ENCODE peak calls at places on chromosomes 1 and 21, in four cellular contexts. U, F, N and I are unnamed samples.

GRCh38 chr21:46646541-46647154 is 11.2 kb downstream of the PRMT2 start:
- DNase-seq in U (no peak), N (no peak), F (no peak), I (no peak)

GRCh38 chr1:32817815-32818786 is 648 bp downstream of the S100PBP start:
- DNase-seq in U (peak), N (no peak), F (peak), I (peak)

GRCh38 chr1:86739901-86740507 is 35.6 kb downstream of the SH3GLB1 start:
- DNase-seq in F (no peak), N (peak), U (no peak), I (no peak)

GRCh38 chr1:67429011-67429527 is 1.1 kb downstream of the SERBP1 start:
- DNase-seq in N (no peak), F (no peak), U (peak), I (peak)

GRCh38 chr21:22961248-22961647 is 1963.0 kb downstream of the NCAM2 start:
- DNase-seq in U (no peak), F (no peak), N (no peak), I (no peak)

GRCh38 chr1:150973258-150973825 is 1.3 kb downstream of the CERS2 start:
- DNase-seq in F (peak), U (no peak), N (no peak), I (no peak)

GRCh38 chr21:35198004-35198403 is 148.9 kb upstream of the RUNX1 start:
- DNase-seq in U (no peak), F (no peak), N (no peak), I (no peak)

GRCh38 chr1:163231385-163231784 is 28.7 kb upstream of the RGS5 start:
- DNase-seq in F (no peak), U (no peak), N (no peak), I (no peak)

GRCh38 chr1:182119631-182120030 is 58.1 kb upstream of the ZNF648 start:
- DNase-seq in F (no peak), U (no peak), N (no peak), I (no peak)

GRCh38 chr1:240415532-240415931 is 196.4 kb downstream of the GREM2 start:
- DNase-seq in N (no peak), F (no peak), U (no peak), I (no peak)

GRCh38 chr1:2583871-2584341 is 2.7 kb upstream of the PRXL2B start:
- DNase-seq in N (no peak), F (no peak), U (no peak), I (peak)

GRCh38 chr1:97758589-97759057 is 162.2 kb downstream of the DPYD start:
- DNase-seq in N (no peak), F (no peak), U (no peak), I (no peak)

GRCh38 chr1:226882631-226883409 is 12.4 kb downstream of the PSEN2 start:
- DNase-seq in F (peak), U (no peak), N (peak), I (no peak)

GRCh38 chr1:170326221-170326620 is 180.5 kb downstream of the NTMT2 start:
- DNase-seq in U (no peak), N (no peak), F (no peak), I (no peak)

GRCh38 chr1:1910033-1910465 is 5.0 kb upstream of the CALML6 start:
- DNase-seq in N (no peak), U (no peak), F (no peak), I (no peak)

GRCh38 chr1:153291514-153291913 is 21.2 kb downstream of the PGLYRP3 start:
- DNase-seq in N (peak), F (no peak), U (no peak), I (no peak)

GRCh38 chr1:160046494-160047115 is 14.8 kb upstream of the PIGM start:
- DNase-seq in N (no peak), F (no peak), U (peak), I (no peak)

GRCh38 chr1:208043690-208044089 is 132.8 kb upstream of the CD34 start:
- DNase-seq in N (no peak), F (no peak), U (no peak), I (no peak)

GRCh38 chr1:208291923-208292711 is 47.9 kb upstream of the PLXNA2 start:
- DNase-seq in U (no peak), N (no peak), F (no peak), I (no peak)

GRCh38 chr21:34874689-34875513 is 174.2 kb downstream of the RUNX1 start:
- DNase-seq in F (no peak), N (no peak), U (no peak), I (no peak)

GRCh38 chr1:38536089-38536488 is 323.5 kb downstream of the RRAGC start:
- DNase-seq in F (no peak), U (no peak), N (no peak), I (no peak)

GRCh38 chr1:244865028-244865371 is 657 bp upstream of the HNRNPU start:
- DNase-seq in N (no peak), F (no peak), U (no peak), I (no peak)

GRCh38 chr1:206787956-206788355 is 15.7 kb upstream of the IL10 start:
- DNase-seq in N (no peak), F (no peak), U (no peak), I (no peak)

GRCh38 chr21:44982558-44983244 is 42.9 kb downstream of the SLX9 start:
- DNase-seq in F (no peak), U (no peak), N (no peak), I (no peak)

GRCh38 chr1:92484472-92485373 is 2.0 kb downstream of the GFI1 start:
- DNase-seq in F (peak), N (no peak), U (peak), I (no peak)

GRCh38 chr1:188665477-188665876 is 1812.2 kb downstream of the BRINP3 start:
- DNase-seq in F (no peak), N (no peak), U (no peak), I (no peak)

GRCh38 chr1:241802849-241803248 is 45.2 kb upstream of the EXO1 start:
- DNase-seq in F (no peak), U (no peak), N (no peak), I (no peak)

GRCh38 chr1:91555074-91555730 is 54.6 kb downstream of the CDC7 start:
- DNase-seq in U (no peak), F (no peak), N (no peak), I (no peak)

GRCh38 chr1:19453843-19454242 is 31.5 kb downstream of the CAPZB start:
- DNase-seq in U (no peak), F (no peak), N (no peak), I (no peak)

DNA sequence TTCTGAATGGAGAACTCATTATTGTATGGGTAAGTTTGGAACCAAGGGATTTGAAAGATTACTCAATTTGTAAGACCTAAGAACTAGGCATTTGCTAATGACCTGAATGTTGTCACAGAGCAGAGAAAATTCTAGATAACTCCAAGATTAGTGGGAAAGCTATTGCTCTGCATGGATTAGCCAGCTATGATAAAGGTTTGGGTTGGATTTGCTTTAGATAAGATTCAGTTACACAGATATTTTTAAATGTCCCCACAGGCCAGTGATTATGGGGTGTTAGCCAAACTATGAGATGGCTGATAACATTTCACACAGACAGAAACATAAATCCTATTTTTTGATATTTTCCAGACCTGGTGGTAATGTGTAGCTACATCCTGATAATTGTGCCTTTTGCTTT is 88.2 kb downstream of the NTPCR start:
- DNase-seq in N (no peak), U (no peak), F (no peak), I (no peak)
- TF ChIP-seq SPI1 in N (no peak), U (no peak), F (no peak), I (no peak)

DNA sequence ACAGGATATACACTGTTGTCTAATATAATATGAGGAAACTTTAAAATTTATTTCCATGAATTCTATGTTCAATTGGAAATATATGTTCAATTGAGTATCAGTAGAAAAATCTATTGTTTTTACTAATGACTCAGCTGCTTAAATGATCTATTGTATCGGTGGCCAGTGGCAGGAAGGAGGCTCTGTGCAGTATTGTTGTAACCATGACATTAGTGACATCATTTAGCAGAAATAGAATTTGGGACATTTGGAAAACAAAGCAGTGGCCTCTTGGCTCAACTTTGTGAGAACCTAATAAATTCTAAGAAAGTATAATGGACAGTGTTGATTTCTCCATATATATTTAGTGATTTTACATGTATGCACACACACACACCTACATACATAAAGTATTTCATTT is 257.4 kb downstream of the PDE4B start:
- DNase-seq in N (no peak), U (no peak), F (no peak), I (no peak)
- TF ChIP-seq SPI1 in N (no peak), U (no peak), F (no peak), I (no peak)

DNA sequence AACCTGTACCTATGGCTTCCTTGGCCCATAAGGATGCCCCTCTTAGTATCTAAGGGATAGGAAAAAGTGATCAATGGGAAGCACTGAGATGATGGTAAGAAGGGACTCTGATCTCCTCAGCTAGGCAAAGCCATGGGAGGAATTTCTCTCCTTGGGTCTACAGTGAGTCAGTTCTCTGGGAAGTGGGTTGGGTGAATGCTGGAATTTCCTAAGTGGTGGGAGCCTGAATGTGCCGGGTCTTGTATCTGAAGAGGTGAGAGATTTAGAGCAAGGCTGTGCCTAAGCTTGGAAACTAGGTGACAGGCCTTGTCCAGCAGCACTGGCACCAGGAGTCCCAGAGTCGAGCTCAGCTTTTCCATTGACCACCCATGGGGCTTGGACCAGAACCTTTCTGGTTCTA is 96.3 kb upstream of the SLC2A1 start:
- DNase-seq in N (no peak), F (no peak), U (no peak), I (no peak)
- TF ChIP-seq SPI1 in N (no peak), F (no peak), U (no peak), I (no peak)

DNA sequence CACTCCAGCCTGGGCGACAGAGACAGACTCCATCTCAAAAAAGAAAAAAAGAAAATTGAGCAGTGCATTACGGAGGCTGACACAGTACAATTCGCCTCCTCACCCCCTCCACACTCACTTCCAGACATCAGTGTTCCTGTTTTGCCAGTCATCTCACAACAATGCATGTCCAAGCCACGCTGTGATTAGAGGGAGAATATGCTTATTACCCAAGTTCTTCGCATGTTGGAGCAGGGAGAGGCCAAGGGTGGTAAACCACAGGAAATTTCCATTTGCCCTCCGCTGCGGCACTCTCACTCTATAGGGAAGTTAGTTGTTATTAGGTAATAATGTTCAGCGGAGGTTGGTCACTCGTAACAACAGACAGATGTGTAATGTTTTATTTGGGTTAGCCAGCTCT is 32.9 kb downstream of the KCNJ15 start:
- DNase-seq in F (no peak), U (no peak), N (no peak), I (peak)
- TF ChIP-seq SPI1 in F (no peak), U (no peak), N (peak), I (peak)

GRCh38 chr21:42261832-42262200 is 42.9 kb downstream of the ABCG1 start:
- DNase-seq in N (no peak), F (no peak), U (no peak), I (no peak)

GRCh38 chr21:42262826-42263225 is 43.9 kb downstream of the ABCG1 start:
- DNase-seq in F (no peak), N (no peak), U (no peak), I (no peak)

GRCh38 chr21:42265229-42265812 is 46.4 kb downstream of the ABCG1 start:
- DNase-seq in N (no peak), U (no peak), F (no peak), I (no peak)

GRCh38 chr21:42263591-42264131 is 44.7 kb downstream of the ABCG1 start:
- DNase-seq in U (no peak), N (no peak), F (no peak), I (peak)

DNA sequence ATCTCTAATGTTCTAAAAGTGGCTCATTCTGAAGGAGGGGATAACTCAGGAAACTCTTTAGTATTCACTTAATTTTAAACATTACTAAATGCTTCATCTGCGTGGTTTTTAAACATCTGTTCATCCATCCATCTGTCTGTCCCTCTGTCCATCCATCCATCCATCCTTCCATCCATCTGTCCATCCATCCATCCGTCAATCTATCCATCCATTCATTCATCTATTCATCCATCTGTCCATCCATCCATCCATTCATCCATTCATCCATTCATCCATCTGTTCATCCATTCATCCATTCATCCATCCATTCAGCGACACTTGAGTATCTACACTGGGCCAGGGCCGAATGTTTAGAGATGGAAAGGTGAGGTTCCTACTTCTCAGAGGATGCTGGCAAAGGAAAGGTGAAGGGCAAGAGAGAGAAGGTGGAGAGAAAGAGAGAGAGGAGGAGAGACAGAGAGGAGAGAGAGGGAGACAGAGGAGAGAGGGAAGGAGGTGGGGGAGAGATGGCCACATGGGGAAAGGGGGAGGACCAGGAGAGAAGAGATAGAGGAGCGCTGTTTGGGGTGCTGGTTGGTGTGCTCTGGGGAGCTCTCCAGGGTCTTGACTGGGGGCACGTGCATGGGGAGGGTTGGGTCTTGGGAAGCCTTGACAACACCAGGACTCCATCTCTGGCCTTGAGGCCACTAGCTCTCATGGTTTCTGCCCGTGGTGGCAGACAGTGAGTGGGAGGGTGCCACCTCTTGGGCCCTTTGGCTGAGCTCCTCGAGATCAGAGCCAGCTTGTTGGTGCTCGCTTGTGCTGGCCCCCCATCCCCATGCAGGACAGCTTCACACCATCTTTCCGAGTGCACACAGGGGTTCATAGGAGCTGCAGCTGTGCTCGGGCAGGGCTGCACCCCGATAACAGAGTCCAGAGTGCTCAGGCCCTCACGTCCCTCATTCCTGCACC is 45.6 kb downstream of the ABCG1 start:
- DNase-seq in U (no peak), N (no peak), F (no peak), I (no peak)
- TF ChIP-seq SPI1 in U (no peak), N (no peak), F (no peak), I (no peak)

GRCh38 chr1:156428772-156429288 is 59.8 kb downstream of the RHBG start:
- DNase-seq in U (no peak), N (no peak), F (no peak), I (no peak)
- TF ChIP-seq SPI1 in U (no peak), N (no peak), F (no peak), I (no peak)